ENCODE peak calls at places on chromosomes 3 and 15, in six cellular contexts. V is breast epithelium, X is spleen, W is iPS DF 6.9, Q is colonic mucosa, F is kidney. A is an unnamed sample.

GRCh38 chr3:79297242-79297641 is 470.6 kb downstream of the ROBO1 start:
- DNase-seq in W (no peak), Q (no peak), X (no peak), F (no peak), V (no peak), A (no peak)

GRCh38 chr3:43695443-43695842 is 4.7 kb downstream of the ABHD5 start:
- DNase-seq in W (no peak), V (no peak), Q (no peak), X (no peak), F (no peak), A (no peak)

GRCh38 chr3:192930585-192930984 is 12.9 kb upstream of the MB21D2 start:
- DNase-seq in W (no peak), V (no peak), Q (no peak), F (no peak), X (no peak), A (no peak)

GRCh38 chr3:24686764-24687163 is 192.1 kb upstream of the THRB start:
- DNase-seq in W (no peak), Q (no peak), V (no peak), X (no peak), F (no peak), A (no peak)

GRCh38 chr15:89735773-89736172 is 15.3 kb downstream of the MESP1 start:
- DNase-seq in Q (no peak), F (no peak), W (no peak), X (no peak), V (no peak), A (no peak)

GRCh38 chr3:9211155-9211950 is 38.1 kb downstream of the SRGAP3 start:
- DNase-seq in F (no peak), W (no peak), V (no peak), X (no peak), Q (no peak), A (no peak)

GRCh38 chr15:98529205-98530145 is 118.9 kb upstream of the IGF1R start:
- DNase-seq in Q (no peak), F (no peak), W (no peak), X (no peak), V (no peak), A (no peak)

GRCh38 chr3:177960014-177960413 is 576.2 kb upstream of the KCNMB2 start:
- DNase-seq in X (no peak), W (no peak), V (no peak), Q (no peak), F (no peak), A (no peak)

GRCh38 chr3:71152892-71153265 is 430.6 kb downstream of the FOXP1 start:
- DNase-seq in X (no peak), W (no peak), F (no peak), V (no peak), Q (peak; percentile 83), A (no peak)

GRCh38 chr15:78709263-78709882 is 68.4 kb upstream of the CHRNB4 start:
- DNase-seq in F (peak; percentile 84), Q (peak; percentile 77), X (peak; percentile 92), V (no peak), W (no peak), A (peak; percentile 34)

GRCh38 chr3:76756578-76756977 is 283.3 kb upstream of the ROBO2 start:
- DNase-seq in X (no peak), W (no peak), F (no peak), Q (peak; percentile 40), V (no peak), A (no peak)

GRCh38 chr3:45130476-45130875 is 15.7 kb downstream of the CDCP1 start:
- DNase-seq in W (no peak), X (no peak), V (no peak), Q (no peak), F (no peak), A (no peak)
- H3K27ac ChIP-seq in W (no peak overlapping the region), X (no peak overlapping the region), V (no peak overlapping the region), Q (no peak overlapping the region), F (no peak overlapping the region), A (no peak overlapping the region)

GRCh38 chr15:63189955-63190691 is 717 bp downstream of the RAB8B start:
- DNase-seq in F (no peak), W (no peak), V (no peak), X (no peak), Q (peak; percentile 20), A (no peak)

GRCh38 chr15:63194291-63194681 is 4.9 kb downstream of the RAB8B start:
- DNase-seq in X (no peak), F (no peak), V (no peak), W (no peak), Q (no peak), A (no peak)

GRCh38 chr15:63190993-63191392 is 1.6 kb downstream of the RAB8B start:
- DNase-seq in X (no peak), Q (no peak), F (no peak), W (no peak), V (no peak), A (no peak)

GRCh38 chr15:63192604-63193206 is 3.3 kb downstream of the RAB8B start:
- DNase-seq in V (peak; percentile 6), X (no peak), Q (no peak), F (no peak), W (no peak), A (no peak)

GRCh38 chr15:63191895-63192603 is 2.6 kb downstream of the RAB8B start:
- DNase-seq in Q (no peak), X (no peak), V (no peak), W (no peak), F (no peak), A (no peak)
- H3K4me1 ChIP-seq in Q (no peaks in the 10 kb centered on the region), X (peaks cover 37% of the 10 kb centered on the region), V (no peaks in the 10 kb centered on the region), W (peaks cover 1% of the 10 kb centered on the region), F (peaks cover 15% of the 10 kb centered on the region), A (peaks cover 40% of the 10 kb centered on the region)

DNA sequence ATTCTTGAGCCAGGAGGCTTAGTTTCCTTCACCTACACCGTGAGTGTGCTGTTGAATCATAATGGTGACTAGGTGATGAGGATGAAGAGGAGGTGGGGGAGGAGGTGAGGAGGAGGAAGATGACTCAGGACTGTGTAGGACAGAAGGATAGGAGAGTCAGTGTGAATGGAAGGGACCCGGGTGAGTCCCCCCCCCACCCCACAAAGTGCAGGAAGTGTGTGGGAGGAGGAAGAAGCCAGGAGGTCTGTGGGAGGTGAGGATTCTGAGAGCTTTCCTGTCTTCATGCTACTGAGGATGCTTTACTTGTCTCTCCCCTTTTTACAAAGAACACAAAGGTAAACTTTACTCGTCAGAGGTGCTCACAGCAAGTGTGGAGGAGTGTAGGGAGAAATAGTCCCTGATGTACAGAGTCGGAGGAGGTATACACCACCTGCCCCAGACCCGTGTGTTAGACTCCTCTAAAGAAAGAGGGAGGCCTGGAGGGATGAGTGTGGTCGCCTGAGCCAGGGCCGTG is 3.8 kb downstream of the TAGLN3 start:
- DNase-seq in F (no peak), X (no peak), Q (no peak), V (no peak), W (no peak), A (no peak)
- H3K27ac ChIP-seq in F (no peak overlapping the region), X (no peak overlapping the region), Q (no peak overlapping the region), V (no peak overlapping the region), W (no peak overlapping the region), A (no peak overlapping the region)

DNA sequence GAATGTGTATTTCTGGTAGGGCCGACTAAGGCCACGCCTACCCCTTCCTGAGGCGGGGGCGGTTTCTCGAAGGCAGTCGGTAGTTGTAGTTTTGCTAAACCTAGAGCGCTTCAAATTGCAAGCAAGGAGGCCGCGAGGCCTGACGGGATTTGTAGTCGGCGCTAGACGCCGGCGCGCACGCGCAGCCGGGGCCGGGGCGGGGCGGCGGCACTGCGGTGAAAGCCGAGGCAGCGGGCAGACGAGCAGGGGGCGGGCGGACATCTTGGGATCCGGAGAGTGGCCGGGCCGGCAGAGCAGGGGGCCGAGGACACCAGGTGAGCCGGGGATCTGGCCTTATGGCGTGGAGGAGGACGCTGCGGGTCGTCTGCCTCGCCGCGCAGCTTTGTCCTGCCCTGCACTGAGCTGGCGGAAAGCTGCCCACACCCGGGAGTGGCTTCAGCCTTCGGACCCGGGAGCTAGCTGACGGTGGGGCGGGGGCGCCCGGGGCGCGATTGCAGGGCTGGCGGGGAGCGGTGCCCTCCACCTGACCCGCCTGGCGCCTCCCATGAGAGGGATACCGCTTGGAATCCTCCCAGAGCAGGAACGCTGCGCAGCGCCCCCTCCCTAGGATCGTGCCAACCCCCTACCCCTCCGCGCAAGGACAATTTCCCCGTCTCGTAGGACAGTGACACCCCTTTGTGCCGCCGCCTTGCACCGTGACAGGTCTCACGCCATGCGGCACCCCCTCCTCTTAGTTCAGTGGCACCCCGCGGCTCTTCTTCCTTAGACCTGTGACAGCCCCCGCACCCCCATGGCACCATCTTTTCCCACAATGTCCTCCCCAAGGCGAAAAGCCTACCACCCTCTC is at the start of gene AP2M1:
- DNase-seq in Q (peak; percentile 97), V (peak; percentile 99), W (peak; percentile 94), F (peak; percentile 99), X (peak; percentile 100), A (peak; percentile 100)
- H3K4me1 ChIP-seq in Q (peaks cover 12% of the 10 kb centered on the region), V (peaks cover 13% of the 10 kb centered on the region), W (peaks cover 1% of the 10 kb centered on the region), F (peaks cover 28% of the 10 kb centered on the region), X (peaks cover 28% of the 10 kb centered on the region), A (peaks cover 29% of the 10 kb centered on the region)

GRCh38 chr15:85750319-85750806 is 44.4 kb downstream of the KLHL25 start:
- DNase-seq in W (no peak), X (no peak), Q (peak; percentile 31), V (peak; percentile 88), F (peak; percentile 94), A (peak; percentile 72)

GRCh38 chr15:85750807-85751730 is 43.7 kb downstream of the KLHL25 start:
- DNase-seq in W (peak; percentile 47), V (peak; percentile 18), X (peak; percentile 74), F (peak; percentile 80), Q (no peak), A (no peak)

GRCh38 chr15:85748729-85749128 is 46.0 kb downstream of the KLHL25 start:
- DNase-seq in X (peak; percentile 74), W (peak; percentile 35), Q (no peak), F (peak; percentile 68), V (peak; percentile 37), A (no peak)

GRCh38 chr15:85748176-85748575 is 46.5 kb downstream of the KLHL25 start:
- DNase-seq in V (peak; percentile 14), F (no peak), W (no peak), X (peak; percentile 46), Q (no peak), A (no peak)

DNA sequence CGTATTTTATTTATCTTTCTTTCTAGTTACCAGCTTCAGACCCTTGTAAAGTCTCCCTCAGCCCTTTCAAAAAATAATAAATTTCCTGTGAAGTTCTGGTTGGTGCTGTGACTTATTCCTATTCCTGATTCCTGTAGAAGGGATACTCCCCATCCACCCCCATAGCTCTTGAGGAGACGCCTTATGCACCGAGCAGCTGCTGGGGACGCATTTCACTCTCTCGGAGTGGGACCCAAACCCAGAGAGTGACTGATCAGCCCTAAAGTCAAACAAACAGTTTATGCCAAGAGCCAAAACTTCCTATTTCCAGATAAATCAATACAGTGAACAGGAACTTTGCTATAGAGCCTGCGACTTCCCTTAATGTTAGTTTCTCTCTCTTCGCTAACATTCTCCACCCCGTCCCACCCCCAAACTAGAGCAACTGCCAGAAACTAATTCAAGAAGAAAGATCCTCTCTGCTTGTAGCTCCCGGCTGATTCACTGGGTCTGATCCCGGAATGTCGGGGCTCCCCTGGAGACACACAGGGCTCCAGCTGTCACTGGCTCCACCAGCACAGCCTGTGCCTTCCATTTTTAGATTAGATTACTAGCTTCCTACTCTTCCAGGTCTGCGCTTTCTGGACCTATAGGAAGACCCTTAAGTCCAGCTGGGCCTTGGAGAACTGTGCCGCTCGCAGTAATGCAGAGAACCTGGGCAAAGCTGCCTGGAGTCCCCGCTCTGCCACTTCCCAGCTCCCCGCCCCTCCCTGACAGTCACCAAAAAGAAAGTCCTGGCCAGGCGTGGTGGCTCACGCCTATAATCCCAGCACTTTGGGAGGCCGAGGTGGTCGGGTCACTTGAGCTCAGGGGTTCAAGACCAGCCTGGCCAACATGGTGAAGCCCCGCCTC is 45.2 kb downstream of the KLHL25 start:
- DNase-seq in X (peak; percentile 68), V (peak; percentile 28), F (peak; percentile 80), W (no peak), Q (peak; percentile 34), A (peak; percentile 53)
- H3K27ac ChIP-seq in X (peak overlapping the region; percentile 58), V (peak overlapping the region; percentile 93), F (no peak overlapping the region), W (no peak overlapping the region), Q (peak overlapping the region; percentile 18), A (peak overlapping the region; percentile 80)